ENCODE peak calls at places on chromosomes 4 and X, in eight cellular contexts. Y is mesothelial cell of epicardium, W is AG09309, H is MCF 10A, E is A549, B is NB4, D is nephron progenitor cell, K is cardiac fibroblast. U is an unnamed sample.

GRCh38 chr4:14744346-14744745 is 257.9 kb upstream of the CPEB2 start:
- DNase-seq in Y (no peak), W (no peak), H (no peak), E (no peak), B (no peak), D (no peak), K (no peak), U (no peak)

GRCh38 chr4:3253808-3254207 is 4.8 kb downstream of the MSANTD1 start:
- DNase-seq in Y (peak; percentile 31), W (no peak), H (no peak), E (no peak), B (no peak), D (no peak), K (no peak), U (no peak)

GRCh38 chr4:113943863-113944262 is 35.6 kb downstream of the ARSJ start:
- DNase-seq in Y (no peak), W (no peak), H (no peak), E (no peak), B (no peak), D (no peak), K (no peak), U (no peak)

GRCh38 chr4:87038837-87039715 is 104.3 kb downstream of the AFF1 start:
- DNase-seq in Y (no peak), W (peak; percentile 61), H (peak; percentile 83), E (peak; percentile 60), B (no peak), D (peak; percentile 73), K (peak; percentile 83), U (peak; percentile 93)

GRCh38 chr4:11698846-11699590 is 270.3 kb upstream of the HS3ST1 start:
- DNase-seq in Y (no peak), W (no peak), H (peak; percentile 89), E (peak; percentile 20), B (no peak), D (no peak), K (peak; percentile 35), U (peak; percentile 98)

GRCh38 chrX:26915064-26915463 is 548.1 kb downstream of the PPP4R3C start:
- DNase-seq in Y (no peak), W (no peak), H (no peak), E (no peak), B (no peak), D (no peak), K (no peak), U (peak; percentile 74)

GRCh38 chrX:11197671-11198070 is 86.5 kb downstream of the HCCS start:
- DNase-seq in Y (no peak), W (no peak), H (no peak), E (no peak), B (no peak), D (no peak), K (no peak), U (no peak)

GRCh38 chrX:17635231-17635630 is 102.1 kb upstream of the SCML1 start:
- DNase-seq in Y (no peak), W (no peak), H (no peak), E (peak; percentile 37), B (no peak), D (peak; percentile 83), K (peak; percentile 5), U (no peak)

GRCh38 chr4:17418010-17418409 is 93.9 kb downstream of the QDPR start:
- DNase-seq in Y (no peak), W (no peak), H (no peak), E (no peak), B (no peak), D (no peak), K (no peak), U (no peak)

GRCh38 chr4:1866095-1866755 is 5.0 kb upstream of the NSD2 start:
- DNase-seq in Y (no peak), W (no peak), H (no peak), E (no peak), B (no peak), D (no peak), K (no peak), U (no peak)

GRCh38 chrX:8005678-8006347 is 78.6 kb upstream of the PNPLA4 start:
- DNase-seq in Y (no peak), W (no peak), H (no peak), E (no peak), B (no peak), D (no peak), K (no peak), U (no peak)

DNA sequence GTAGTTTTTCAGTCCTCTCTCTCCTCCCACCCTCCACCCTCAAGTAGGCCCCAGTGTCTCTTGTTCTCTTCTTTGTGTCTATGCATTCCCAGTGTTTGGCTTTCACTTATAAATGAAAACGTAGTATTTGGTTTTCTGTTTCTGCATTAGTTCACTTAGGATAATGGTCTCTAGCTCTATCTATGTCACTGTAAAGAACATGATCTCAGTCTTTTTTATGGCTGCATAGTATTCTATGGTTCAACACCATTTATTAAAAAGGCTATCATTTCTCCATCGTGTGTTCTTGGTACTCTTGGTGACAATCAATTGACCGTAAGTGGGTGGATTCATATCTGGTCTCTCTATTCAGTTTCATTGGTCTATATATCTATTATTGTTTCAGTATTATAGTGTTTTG is 18.7 kb upstream of the IL2 start:
- DNase-seq in Y (no peak), W (no peak), H (no peak), E (no peak), B (no peak), D (no peak), K (no peak), U (no peak)
- TF ChIP-seq CTCF in Y (no peak), W (no peak), H (no peak), E (no peak), B (no peak), D (no peak), K (no peak), U (no peak)

DNA sequence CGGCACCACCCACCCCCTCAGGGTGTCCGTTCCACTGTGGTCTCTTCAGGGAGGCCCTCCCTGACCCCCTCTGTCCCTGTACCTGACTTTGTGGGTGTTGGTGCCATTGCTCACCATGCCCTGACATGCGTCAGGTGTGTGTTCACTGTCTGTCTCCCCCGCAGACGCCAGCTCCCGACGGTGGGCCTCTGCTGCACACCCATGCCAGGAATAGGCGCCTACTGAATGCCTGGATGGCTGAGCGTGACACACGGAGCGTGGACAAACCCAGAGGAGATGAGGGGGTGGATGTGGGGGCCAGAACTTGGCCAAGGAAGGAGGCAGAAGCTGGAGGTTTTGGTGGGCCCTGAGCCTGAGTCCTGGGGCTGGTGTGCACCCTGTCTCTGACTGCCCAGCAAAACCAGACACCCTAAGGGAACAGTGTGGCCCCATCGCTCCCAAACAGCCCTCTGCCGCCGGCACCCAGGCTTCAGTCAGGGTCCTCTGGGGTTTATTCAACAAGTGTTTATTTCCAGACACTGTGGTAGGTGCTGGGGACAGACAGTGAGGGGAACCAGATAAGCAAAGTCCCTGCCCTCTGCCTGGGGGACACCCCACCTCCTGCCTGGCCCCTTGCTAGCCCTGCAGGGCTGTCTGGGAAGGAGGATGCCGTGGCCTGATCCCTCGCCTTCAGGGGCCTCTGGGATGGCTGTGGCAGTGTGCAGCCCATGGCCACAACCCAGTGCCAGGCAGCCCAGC is 76.9 kb downstream of the WFS1 start:
- DNase-seq in Y (no peak), W (no peak), H (no peak), E (no peak), B (no peak), D (no peak), K (no peak), U (no peak)
- TF ChIP-seq CTCF in Y (no peak), W (no peak), H (no peak), E (no peak), B (no peak), D (no peak), K (no peak), U (no peak)

DNA sequence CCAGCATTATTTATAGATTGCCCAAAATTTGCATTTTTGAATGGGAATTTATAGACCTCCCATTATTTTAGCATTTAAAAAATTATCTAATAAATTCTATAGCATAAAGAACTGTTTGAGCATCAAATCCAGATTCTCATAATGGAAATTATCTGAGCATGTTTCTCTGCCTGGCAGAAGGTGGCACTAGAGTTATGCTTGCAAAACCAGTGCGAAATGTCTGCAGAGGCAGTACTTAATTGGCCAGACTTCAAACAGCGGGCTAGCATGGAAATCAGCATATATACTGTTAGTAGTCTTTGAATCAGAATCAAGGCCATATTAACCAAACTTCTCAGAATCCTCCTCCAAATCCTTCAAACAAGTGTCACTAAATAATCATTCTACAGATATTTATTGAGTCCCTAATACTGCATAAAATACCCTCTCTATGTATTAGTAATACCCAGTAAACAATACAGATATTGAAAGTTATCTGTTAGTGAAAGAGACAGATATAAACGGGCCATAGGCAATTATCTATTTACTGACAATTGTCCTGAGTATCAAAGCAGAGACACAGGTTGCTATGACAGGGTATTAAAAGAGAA is 78.7 kb upstream of the DCLK2 start:
- DNase-seq in Y (no peak), W (peak; percentile 66), H (peak; percentile 69), E (peak; percentile 77), B (peak; percentile 52), D (peak; percentile 15), K (peak; percentile 88), U (peak; percentile 53)
- TF ChIP-seq CTCF in Y (peak; percentile 45), W (peak; percentile 90), H (peak; percentile 63), E (peak; percentile 82), B (peak; percentile 48), D (peak; percentile 61), K (peak; percentile 82), U (peak; percentile 58)

GRCh38 chr4:152957437-152958185 is 21.5 kb downstream of the FHDC1 start:
- DNase-seq in Y (no peak), W (no peak), H (no peak), E (peak; percentile 6), B (no peak), D (peak; percentile 16), K (peak; percentile 43), U (no peak)
- TF ChIP-seq CTCF in Y (no peak), W (no peak), H (no peak), E (no peak), B (no peak), D (no peak), K (no peak), U (no peak)

DNA sequence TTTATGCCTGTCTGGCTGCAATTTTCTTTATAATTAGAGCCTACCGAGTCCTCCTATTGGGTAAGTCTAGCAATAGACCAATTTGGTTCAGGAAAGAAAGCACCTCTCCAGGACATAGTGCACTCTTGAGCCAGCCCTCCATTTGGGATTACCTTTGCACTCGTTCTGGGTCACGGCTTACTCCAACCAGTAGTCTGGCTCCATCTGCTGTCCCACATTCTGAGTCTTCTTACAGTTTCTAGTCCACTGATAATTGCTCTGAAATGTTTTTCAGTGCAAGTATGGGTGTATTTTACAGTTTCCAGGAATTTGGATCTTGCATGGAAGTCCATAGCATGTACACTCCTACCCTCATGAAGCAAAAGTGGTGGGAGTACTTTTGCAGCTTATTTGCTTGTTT is 34.8 kb upstream of the USP51 start:
- DNase-seq in Y (no peak), W (no peak), H (no peak), E (peak; percentile 3), B (peak; percentile 1), D (no peak), K (peak; percentile 13), U (peak; percentile 0)
- TF ChIP-seq CTCF in Y (no peak), W (peak; percentile 15), H (no peak), E (no peak), B (no peak), D (no peak), K (no peak), U (no peak)

U was measured in bronchial epithelial cell.